ENCODE peak calls at places on chromosomes 6 and 20, in four cellular contexts. K is activated naive CD8-positive, alpha-beta T cell treated with anti-CD3 and anti-CD28 coated beads, Interleukin-2, amount 50 U/mL, for 24 hours; F is omental fat pad; J is NCI-H748 treated with DMSO at 0.1 percent for 48 hours. C is an unnamed sample.
A peak's percentile ranks its signal among the peaks of the same experiment; 100 is the strongest.

GRCh38 chr6:98985391-98985790 is 37.6 kb upstream of the FBXL4 start:
- DNase-seq in K (no peak), F (no peak), J (no peak), C (peak; percentile 27)

GRCh38 chr20:51388227-51388626 is 154.3 kb downstream of the NFATC2 start:
- DNase-seq in K (no peak), F (no peak), J (no peak), C (no peak)

GRCh38 chr6:125867483-125867935 is 76.7 kb downstream of the NCOA7 start:
- DNase-seq in K (no peak), F (no peak), J (no peak), C (no peak)

GRCh38 chr20:25538838-25539665 is 46.3 kb downstream of the NINL start:
- DNase-seq in K (no peak), F (no peak), J (no peak), C (no peak)

GRCh38 chr6:5751525-5752252 is 255.0 kb downstream of the NRN1 start:
- DNase-seq in K (no peak), F (no peak), J (no peak), C (no peak)

GRCh38 chr6:36776167-36776566 is 63.1 kb downstream of the CPNE5 start:
- DNase-seq in K (no peak), F (no peak), J (no peak), C (no peak)

GRCh38 chr6:84017709-84018452 is 15.7 kb upstream of the MRAP2 start:
- DNase-seq in K (no peak), F (no peak), J (no peak), C (no peak)

GRCh38 chr6:119791746-119792145 is 442.2 kb upstream of the MAN1A1 start:
- DNase-seq in K (no peak), F (no peak), J (no peak), C (no peak)

GRCh38 chr6:10569392-10570127 is 48.4 kb downstream of the GCNT2 start:
- DNase-seq in K (no peak), F (no peak), J (no peak), C (no peak)

GRCh38 chr20:33337119-33337518 is 54.1 kb downstream of the BPIFB1 start:
- DNase-seq in K (no peak), F (no peak), J (no peak), C (no peak)

GRCh38 chr6:2751871-2752270 is 1.1 kb upstream of the MYLK4 start:
- DNase-seq in K (no peak), F (no peak), J (no peak), C (no peak)

GRCh38 chr20:11919046-11919445 is 1.4 kb downstream of the BTBD3 start:
- DNase-seq in K (no peak), F (no peak), J (peak; percentile 99), C (peak; percentile 81)

GRCh38 chr6:159984268-159984786 is 15.4 kb downstream of the IGF2R start:
- DNase-seq in K (no peak), F (no peak), J (no peak), C (no peak)

GRCh38 chr6:133170602-133171001 is 70.6 kb upstream of the EYA4 start:
- DNase-seq in K (no peak), F (no peak), J (no peak), C (no peak)

GRCh38 chr6:42378536-42378935 is 73.2 kb downstream of the TRERF1 start:
- DNase-seq in K (no peak), F (no peak), J (no peak), C (no peak)

GRCh38 chr6:137451926-137452325 is 42.3 kb downstream of the OLIG3 start:
- DNase-seq in K (no peak), F (no peak), J (no peak), C (no peak)

GRCh38 chr20:57393321-57394086 is 2.3 kb downstream of the RBM38 start:
- DNase-seq in K (no peak), F (no peak), J (peak; percentile 16), C (peak; percentile 89)

GRCh38 chr6:138107752-138108592 is 753 bp upstream of the PERP start:
- DNase-seq in K (peak; percentile 9), F (no peak), J (peak; percentile 68), C (peak; percentile 64)

GRCh38 chr6:148590881-148591280 is 155.9 kb upstream of the UST start:
- DNase-seq in K (no peak), F (no peak), J (no peak), C (no peak)

GRCh38 chr20:14478126-14478525 is 140.7 kb upstream of the FLRT3 start:
- DNase-seq in K (no peak), F (no peak), J (no peak), C (no peak)

GRCh38 chr6:9606435-9607134 is 808.3 kb downstream of the TFAP2A start:
- DNase-seq in K (no peak), F (no peak), J (no peak), C (no peak)

GRCh38 chr6:44545224-44545623 is 157.7 kb downstream of the CDC5L start:
- DNase-seq in K (no peak), F (no peak), J (no peak), C (no peak)

GRCh38 chr6:56868687-56869086 is 86.2 kb upstream of the BEND6 start:
- DNase-seq in K (no peak), F (no peak), J (no peak), C (no peak)